ENCODE peak calls at places on chromosomes 3 and 15, in five cellular contexts. I is cardiac muscle cell, Y is HFF-Myc, A is psoas muscle, J is Caco-2. C is an unnamed sample.
A peak's percentile ranks its signal among the peaks of the same experiment; 100 is the strongest.

GRCh38 chr15:74866090-74866489 is 7.1 kb downstream of the SCAMP2 start:
- DNase-seq in I (peak; percentile 42), Y (no peak), A (no peak), J (no peak), C (no peak)

GRCh38 chr15:75702431-75702830 is 10.2 kb downstream of the CSPG4 start:
- DNase-seq in I (no peak), Y (no peak), A (no peak), J (no peak), C (no peak)

GRCh38 chr3:167450675-167451074 is 23.2 kb downstream of the SERPINI2 start:
- DNase-seq in I (no peak), Y (no peak), A (no peak), J (no peak), C (no peak)

GRCh38 chr3:71168043-71168720 is 415.3 kb downstream of the FOXP1 start:
- DNase-seq in I (peak; percentile 78), Y (no peak), A (no peak), J (no peak), C (no peak)

GRCh38 chr3:141754032-141754431 is 9.2 kb upstream of the GRK7 start:
- DNase-seq in I (no peak), Y (no peak), A (no peak), J (no peak), C (no peak)

GRCh38 chr3:152834354-152835310 is at the start of gene P2RY1:
- DNase-seq in I (peak; percentile 86), Y (no peak), A (peak; percentile 44), J (peak; percentile 86), C (no peak)

GRCh38 chr3:67526246-67526645 is 128.2 kb downstream of the SUCLG2 start:
- DNase-seq in I (peak; percentile 78), Y (peak; percentile 86), A (no peak), J (no peak), C (no peak)

GRCh38 chr15:101491739-101492640 is 2.5 kb upstream of the PCSK6 start:
- DNase-seq in I (peak; percentile 20), Y (no peak), A (no peak), J (no peak), C (peak; percentile 18)

GRCh38 chr15:78265752-78266224 is 1.4 kb downstream of the DNAJA4 start:
- DNase-seq in I (peak; percentile 11), Y (peak; percentile 39), A (no peak), J (no peak), C (no peak)

GRCh38 chr3:183819831-183820230 is 5.5 kb downstream of the MAP6D1 start:
- DNase-seq in I (no peak), Y (no peak), A (no peak), J (no peak), C (no peak)

GRCh38 chr3:50536471-50537180 is 30.9 kb downstream of the C3orf18 start:
- DNase-seq in I (no peak), Y (no peak), A (no peak), J (no peak), C (no peak)

GRCh38 chr3:144942093-144942492 is 970.5 kb downstream of the DIPK2A start:
- DNase-seq in I (no peak), Y (no peak), A (no peak), J (no peak), C (no peak)

GRCh38 chr3:195929452-195929851 is 21.1 kb upstream of the TNK2 start:
- DNase-seq in I (no peak), Y (no peak), A (no peak), J (no peak), C (no peak)

GRCh38 chr15:64423970-64424369 is 36.3 kb downstream of the TRIP4 start:
- DNase-seq in I (no peak), Y (no peak), A (no peak), J (no peak), C (no peak)

GRCh38 chr3:129238945-129239705 is 10.3 kb upstream of the COPG1 start:
- DNase-seq in I (peak; percentile 74), Y (no peak), A (no peak), J (no peak), C (no peak)

GRCh38 chr3:147422226-147422933 is 13.2 kb downstream of the ZIC1 start:
- DNase-seq in I (no peak), Y (no peak), A (no peak), J (no peak), C (no peak)

DNA sequence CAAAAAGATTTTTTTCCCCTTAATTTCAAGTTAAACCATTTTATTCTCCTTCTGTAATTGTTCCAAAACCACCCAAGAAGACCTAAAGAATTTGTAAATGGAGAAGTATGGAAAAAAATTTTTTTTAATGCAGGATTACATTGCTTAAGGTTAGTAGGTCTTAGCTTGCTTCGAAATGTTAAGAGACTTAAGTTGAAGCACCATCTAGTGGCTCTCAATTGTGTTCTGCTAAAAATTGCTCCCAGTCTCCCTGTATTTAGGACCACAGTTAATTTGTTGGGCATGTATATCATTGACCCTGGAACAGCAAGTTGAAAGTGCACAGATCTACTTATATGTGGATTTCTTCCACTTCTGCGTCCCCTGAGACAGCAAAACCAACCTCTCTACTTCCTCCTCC is 32.4 kb downstream of the CD200R1L start:
- DNase-seq in I (peak; percentile 91), Y (peak; percentile 50), A (no peak), J (peak; percentile 12), C (no peak)
- TF ChIP-seq CTCF in I (peak; percentile 65), Y (peak; percentile 43), A (peak; percentile 44), J (peak; percentile 48), C (peak; percentile 36)

GRCh38 chr15:83717010-83717409 is 63.1 kb downstream of the ADAMTSL3 start:
- DNase-seq in I (no peak), Y (no peak), A (no peak), J (no peak), C (no peak)
- TF ChIP-seq CTCF in I (no peak), Y (no peak), A (no peak), J (no peak), C (no peak)

GRCh38 chr3:47852604-47853397 is 49.9 kb downstream of the DHX30 start:
- DNase-seq in I (no peak), Y (no peak), A (no peak), J (no peak), C (no peak)
- TF ChIP-seq CTCF in I (no peak), Y (no peak), A (no peak), J (no peak), C (no peak)

GRCh38 chr3:61522064-61522463 is 39.3 kb upstream of the PTPRG start:
- DNase-seq in I (no peak), Y (no peak), A (no peak), J (no peak), C (no peak)
- TF ChIP-seq CTCF in I (no peak), Y (no peak), A (no peak), J (no peak), C (no peak)

GRCh38 chr15:70636540-70637165 is 126.7 kb downstream of the UACA start:
- DNase-seq in I (peak; percentile 47), Y (no peak), A (no peak), J (peak; percentile 56), C (no peak)
- TF ChIP-seq CTCF in I (peak; percentile 52), Y (peak; percentile 25), A (no peak), J (peak; percentile 71), C (peak; percentile 29)

DNA sequence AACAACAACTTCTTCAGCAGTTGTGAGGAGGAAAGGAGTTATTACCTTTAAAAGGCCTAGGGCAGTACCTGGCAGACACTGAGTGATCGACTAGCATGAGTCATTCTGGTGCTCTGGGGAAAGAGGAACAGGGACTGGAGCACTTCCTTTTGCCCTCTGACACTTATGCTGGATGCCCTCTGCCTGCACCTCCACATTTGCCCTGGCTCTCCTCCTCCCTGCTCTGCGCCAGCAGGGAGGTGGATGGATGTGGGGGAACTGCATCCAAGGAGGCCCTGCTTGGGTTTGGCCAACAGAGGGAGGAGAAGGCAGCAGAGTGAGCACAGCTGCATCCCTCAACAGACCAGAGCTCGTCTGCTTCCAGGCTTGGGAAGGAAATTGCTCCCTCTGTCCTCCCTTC is 75.1 kb downstream of the SEMA5B start:
- DNase-seq in I (peak; percentile 32), Y (no peak), A (no peak), J (no peak), C (no peak)
- TF ChIP-seq CTCF in I (peak; percentile 32), Y (no peak), A (no peak), J (peak; percentile 4), C (no peak)

GRCh38 chr15:44545934-44546802 is 9.2 kb downstream of the EIF3J start:
- DNase-seq in I (no peak), Y (no peak), A (no peak), J (no peak), C (no peak)
- TF ChIP-seq CTCF in I (peak; percentile 39), Y (peak; percentile 40), A (peak; percentile 8), J (peak; percentile 12), C (peak; percentile 21)

GRCh38 chr15:70172561-70172960 is 74.8 kb upstream of the TLE3 start:
- DNase-seq in I (no peak), Y (no peak), A (no peak), J (no peak), C (no peak)
- TF ChIP-seq CTCF in I (no peak), Y (no peak), A (no peak), J (no peak), C (no peak)

GRCh38 chr3:159672728-159673471 is 315.7 kb upstream of the IL12A start:
- DNase-seq in I (no peak), Y (no peak), A (no peak), J (no peak), C (no peak)
- TF ChIP-seq CTCF in I (no peak), Y (no peak), A (no peak), J (no peak), C (no peak)